ENCODE peak calls at places on chromosomes 6 and 20, in four cellular contexts. Z, O, G and J are unnamed samples.

GRCh38 chr6:162443101-162443500 is 284.5 kb downstream of the PRKN start:
- DNase-seq in O (no peak), G (no peak), Z (no peak), J (no peak)

GRCh38 chr6:1091905-1092304 is 220.0 kb upstream of the FOXQ1 start:
- DNase-seq in G (no peak), Z (no peak), O (no peak), J (no peak)

GRCh38 chr6:56445818-56446217 is 196.9 kb downstream of the DST start:
- DNase-seq in O (no peak), Z (no peak), G (no peak), J (no peak)

GRCh38 chr20:34538671-34539123 is 19.8 kb upstream of the MAP1LC3A start:
- DNase-seq in G (peak; percentile 61), Z (no peak), O (peak; percentile 55), J (peak; percentile 80)

GRCh38 chr6:127186889-127187288 is 68.4 kb downstream of the RSPO3 start:
- DNase-seq in O (peak; percentile 53), G (peak; percentile 41), Z (no peak), J (peak; percentile 24)

GRCh38 chr20:1417273-1417672 is 24.4 kb upstream of the FKBP1A start:
- DNase-seq in O (no peak), Z (no peak), G (peak; percentile 70), J (no peak)

GRCh38 chr20:50541606-50542041 is 31.4 kb downstream of the PTPN1 start:
- DNase-seq in Z (no peak), G (no peak), O (no peak), J (peak; percentile 33)

GRCh38 chr6:75217203-75217602 is 11.3 kb upstream of the COL12A1 start:
- DNase-seq in Z (no peak), G (no peak), O (no peak), J (no peak)

GRCh38 chr6:143513410-143513809 is 1.9 kb upstream of the FUCA2 start:
- DNase-seq in G (peak; percentile 38), O (peak; percentile 65), Z (no peak), J (peak; percentile 45)

GRCh38 chr6:14417377-14417776 is 299.8 kb downstream of the CD83 start:
- DNase-seq in Z (no peak), G (no peak), O (peak; percentile 14), J (no peak)

GRCh38 chr20:48393721-48394120 is 434.1 kb downstream of the PREX1 start:
- DNase-seq in O (no peak), G (no peak), Z (no peak), J (no peak)

GRCh38 chr6:39086294-39086693 is 28.7 kb downstream of the SAYSD1 start:
- DNase-seq in Z (no peak), O (no peak), G (no peak), J (no peak)

GRCh38 chr6:133047706-133048105 is 193.5 kb upstream of the EYA4 start:
- DNase-seq in O (no peak), G (no peak), Z (no peak), J (no peak)

GRCh38 chr6:156862711-156863110 is 85.5 kb downstream of the ARID1B start:
- DNase-seq in Z (no peak), G (no peak), O (no peak), J (no peak)

GRCh38 chr6:42453649-42454427 is 2.1 kb upstream of the TRERF1 start:
- DNase-seq in O (peak; percentile 66), Z (peak; percentile 38), G (no peak), J (no peak)

GRCh38 chr6:42452171-42453026 is 673 bp upstream of the TRERF1 start:
- DNase-seq in Z (peak; percentile 60), G (no peak), O (peak; percentile 80), J (peak; percentile 73)

GRCh38 chr6:42451595-42452170 is at the start of gene TRERF1:
- DNase-seq in Z (peak; percentile 65), O (peak; percentile 64), G (no peak), J (peak; percentile 59)

GRCh38 chr6:42454428-42454791 is 2.7 kb upstream of the TRERF1 start:
- DNase-seq in O (peak; percentile 36), G (no peak), Z (no peak), J (no peak)

GRCh38 chr6:42453027-42453648 is 1.4 kb upstream of the TRERF1 start:
- DNase-seq in O (peak; percentile 87), G (peak; percentile 21), Z (peak; percentile 78), J (peak; percentile 87)
- TF ChIP-seq POLR2A in O (peak; percentile 61), G (no peak), Z (no peak), J (no peak)

GRCh38 chr6:105215506-105215905 is 35.7 kb upstream of the POPDC3 start:
- DNase-seq in G (no peak), Z (no peak), O (no peak), J (no peak)

GRCh38 chr6:105211831-105212230 is 32.0 kb upstream of the POPDC3 start:
- DNase-seq in O (no peak), G (no peak), Z (no peak), J (no peak)

GRCh38 chr6:105210932-105211531 is 31.2 kb upstream of the POPDC3 start:
- DNase-seq in O (no peak), G (no peak), Z (no peak), J (no peak)

GRCh38 chr6:105212587-105212986 is 32.8 kb upstream of the POPDC3 start:
- DNase-seq in G (no peak), O (no peak), Z (no peak), J (no peak)

GRCh38 chr6:105213272-105213671 is 33.5 kb upstream of the POPDC3 start:
- DNase-seq in O (no peak), Z (no peak), G (no peak), J (no peak)
- TF ChIP-seq POLR2A in O (no peak), Z (no peak), G (no peak), J (no peak)

GRCh38 chr20:38191654-38192053 is 26.6 kb upstream of the TGM2 start:
- DNase-seq in O (no peak), G (no peak), Z (no peak), J (no peak)

GRCh38 chr20:38190936-38191371 is 25.9 kb upstream of the TGM2 start:
- DNase-seq in G (no peak), Z (no peak), O (no peak), J (no peak)

GRCh38 chr20:38192323-38192885 is 27.3 kb upstream of the TGM2 start:
- DNase-seq in G (no peak), O (no peak), Z (no peak), J (no peak)

GRCh38 chr20:38187512-38187911 is 22.4 kb upstream of the TGM2 start:
- DNase-seq in G (peak; percentile 72), Z (no peak), O (no peak), J (no peak)

DNA sequence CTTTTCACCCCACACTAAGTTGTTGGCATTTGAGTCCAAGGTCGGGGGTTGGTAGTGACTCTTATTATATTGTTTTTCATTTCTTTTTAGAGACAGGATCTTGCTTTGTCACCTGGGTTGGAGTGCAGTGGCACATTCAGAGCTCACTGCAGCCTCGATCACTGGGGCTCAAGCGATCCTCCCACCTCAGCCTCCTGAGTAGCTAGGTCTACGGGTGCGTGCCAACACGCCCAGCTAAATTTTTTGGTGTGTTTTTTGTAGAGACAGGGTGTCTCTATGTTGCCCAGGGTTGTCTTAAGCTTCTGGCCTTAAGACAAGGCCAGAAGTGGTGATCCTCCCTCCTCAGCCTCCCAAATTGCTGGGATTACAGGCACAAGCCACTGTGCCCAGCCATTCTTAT is 25.1 kb upstream of the TGM2 start:
- DNase-seq in O (no peak), G (no peak), Z (no peak), J (no peak)
- TF ChIP-seq POLR2A in O (no peak), G (no peak), Z (no peak), J (no peak)

GRCh38 chr6:89035252-89036106 is 45.1 kb upstream of the PNRC1 start:
- DNase-seq in Z (peak; percentile 94), O (peak; percentile 91), G (peak; percentile 73), J (peak; percentile 24)
- TF ChIP-seq POLR2A in Z (no peak), O (peak; percentile 45), G (no peak), J (no peak)

DNA sequence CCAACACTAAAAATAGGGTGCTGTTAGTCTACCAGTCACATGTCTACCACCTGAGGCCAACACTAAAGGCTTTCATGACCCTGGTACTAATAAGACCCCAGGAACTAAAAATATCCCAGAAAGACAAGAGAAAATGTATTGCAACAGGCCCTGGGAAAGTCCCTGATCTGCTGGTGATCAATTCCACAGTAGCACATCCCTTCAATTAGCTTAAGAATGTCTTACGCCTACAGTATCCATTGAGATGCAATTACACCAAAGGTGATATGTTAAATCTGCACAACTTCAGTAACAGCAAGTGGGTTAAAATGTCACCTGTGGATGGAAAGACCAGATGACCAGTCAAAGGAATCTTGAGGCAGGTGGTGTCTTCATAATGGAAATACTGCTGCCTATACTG is 3.1 kb downstream of the SEMG1 start:
- DNase-seq in G (no peak), O (no peak), Z (no peak), J (no peak)
- TF ChIP-seq POLR2A in G (no peak), O (no peak), Z (no peak), J (no peak)

GRCh38 chr20:309841-310644 is 12.7 kb downstream of the ZCCHC3 start:
- DNase-seq in G (peak; percentile 96), Z (peak; percentile 96), O (peak; percentile 91), J (peak; percentile 76)
- TF ChIP-seq POLR2A in G (peak; percentile 79), Z (no peak), O (no peak), J (no peak)

DNA sequence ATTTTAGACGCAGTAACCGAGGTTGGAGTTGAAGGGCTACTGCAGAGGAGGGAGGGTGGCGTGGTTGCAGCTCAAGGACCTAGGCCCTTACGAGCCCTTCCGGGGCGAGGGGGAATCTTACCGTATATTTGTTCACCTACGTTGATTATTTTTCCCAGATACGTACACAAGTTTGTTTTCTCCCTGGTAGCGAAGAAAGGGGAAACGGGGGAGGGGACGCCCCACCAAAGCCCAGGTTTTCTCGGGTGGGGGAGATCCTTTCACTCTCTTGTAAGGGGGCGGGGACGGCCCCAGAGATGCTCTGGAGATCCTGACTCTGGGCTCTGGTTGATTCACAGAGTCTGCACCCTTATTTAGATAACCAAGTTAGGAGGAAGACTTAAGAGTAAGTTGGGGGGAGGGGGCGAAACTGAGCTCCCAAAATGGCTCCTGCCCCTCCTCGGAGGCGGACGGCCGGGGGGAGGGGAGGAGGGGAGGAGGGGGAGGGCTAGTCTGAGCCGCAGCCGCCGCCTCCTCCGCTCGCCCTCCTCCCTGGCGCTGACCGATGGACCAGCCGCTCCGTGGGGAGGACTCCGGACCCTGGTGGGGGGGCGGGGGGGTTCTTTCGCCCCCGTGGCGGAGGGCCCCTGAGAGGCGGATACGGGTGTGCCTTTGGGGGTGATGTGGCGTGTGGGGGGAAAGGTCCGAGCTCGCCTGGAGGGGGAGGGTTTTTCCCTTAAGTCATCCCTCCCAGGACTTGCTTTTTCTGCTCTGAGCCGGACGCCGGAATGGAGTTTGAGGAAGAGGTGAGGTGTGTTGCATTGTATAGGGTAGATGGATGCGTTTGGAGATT is 2.2 kb downstream of the BRD2 start:
- DNase-seq in O (peak; percentile 90), G (peak; percentile 77), Z (peak; percentile 87), J (peak; percentile 85)
- TF ChIP-seq POLR2A in O (peak; percentile 9), G (no peak), Z (no peak), J (no peak)

DNA sequence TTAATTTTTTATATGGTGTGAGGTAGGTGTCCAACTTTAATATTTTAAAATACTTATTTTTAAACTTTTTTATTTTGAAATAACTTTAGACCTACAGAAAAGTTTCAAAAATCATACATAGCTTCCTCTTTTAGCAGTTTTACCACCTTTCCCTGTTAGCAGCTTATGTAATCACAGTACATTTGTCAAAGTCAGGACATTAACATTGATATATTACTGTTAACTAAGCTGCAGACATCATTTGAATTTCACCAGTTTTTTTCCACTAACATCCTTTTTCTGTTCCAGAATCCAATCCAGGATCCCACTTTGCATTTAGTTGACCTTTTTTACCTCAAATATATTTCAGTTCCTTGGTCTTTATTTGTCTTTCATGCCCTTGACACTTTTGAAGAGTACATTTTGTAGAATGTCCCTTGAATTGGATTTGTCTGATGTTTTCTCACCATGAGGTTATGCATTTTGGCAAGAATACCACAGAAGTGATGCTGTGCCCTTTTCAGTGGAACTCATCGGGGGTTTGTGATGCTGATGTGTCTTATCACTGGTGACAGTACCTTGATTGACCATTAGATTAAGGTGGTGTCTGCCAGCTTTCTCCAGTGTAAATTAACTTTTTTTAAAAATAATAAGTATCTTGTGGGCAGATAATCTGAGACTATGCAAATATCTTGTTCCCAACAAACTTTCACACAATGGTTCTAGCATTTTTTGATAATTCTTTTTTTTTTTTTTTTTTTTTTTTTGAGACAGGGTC is 33.4 kb downstream of the TTLL9 start:
- DNase-seq in Z (no peak), G (no peak), O (no peak), J (no peak)
- TF ChIP-seq POLR2A in Z (no peak), G (no peak), O (no peak), J (no peak)